ENCODE peak calls at places on chromosomes 5 and 9, in four cellular contexts. T is lower lobe of right lung, B is ascending aorta, Y is cardiac fibroblast. X is an unnamed sample.
A peak's percentile ranks its signal among the peaks of the same experiment; 100 is the strongest.

GRCh38 chr5:179192185-179192890 is 132.2 kb downstream of the ZNF354C start:
- DNase-seq in Y (no peak), T (peak; percentile 18), B (no peak), X (no peak)

GRCh38 chr5:172002840-172003512 is 3.5 kb downstream of the FBXW11 start:
- DNase-seq in Y (no peak), B (no peak), T (no peak), X (no peak)

GRCh38 chr5:133240425-133241091 is 188.7 kb downstream of the HSPA4 start:
- DNase-seq in Y (peak; percentile 96), B (peak; percentile 20), T (no peak), X (peak; percentile 83)

GRCh38 chr9:90300901-90301688 is 341.5 kb downstream of the DIRAS2 start:
- DNase-seq in Y (peak; percentile 87), B (no peak), T (no peak), X (peak; percentile 94)

GRCh38 chr5:103270581-103270980 is 12.0 kb downstream of the MACIR start:
- DNase-seq in B (no peak), T (no peak), Y (no peak), X (no peak)

GRCh38 chr9:10366171-10366779 is 246.5 kb downstream of the PTPRD start:
- DNase-seq in T (no peak), Y (peak; percentile 35), B (no peak), X (peak; percentile 1)

GRCh38 chr5:129996896-129997295 is 92.6 kb downstream of the CHSY3 start:
- DNase-seq in Y (peak; percentile 40), B (no peak), T (no peak), X (peak; percentile 75)

GRCh38 chr5:169945831-169946261 is 34.4 kb downstream of the INSYN2B start:
- DNase-seq in B (no peak), Y (peak; percentile 99), T (peak; percentile 46), X (peak; percentile 96)

GRCh38 chr9:111108946-111109345 is 70.7 kb upstream of the LPAR1 start:
- DNase-seq in Y (peak; percentile 76), B (no peak), T (no peak), X (peak; percentile 99)

GRCh38 chr9:133583586-133583985 is 25.6 kb downstream of the FAM163B start:
- DNase-seq in T (no peak), Y (peak; percentile 73), B (no peak), X (no peak)

GRCh38 chr5:79147076-79147475 is 35.5 kb downstream of the BHMT start:
- DNase-seq in B (no peak), Y (no peak), T (no peak), X (no peak)

GRCh38 chr9:113528811-113529210 is 65.3 kb downstream of the RGS3 start:
- DNase-seq in B (no peak), Y (no peak), T (no peak), X (no peak)

GRCh38 chr5:180787711-180788431 is 14.7 kb downstream of the MGAT1 start:
- DNase-seq in Y (no peak), B (no peak), T (no peak), X (peak; percentile 32)

GRCh38 chr5:130213607-130214006 is 309.3 kb downstream of the CHSY3 start:
- DNase-seq in T (no peak), Y (peak; percentile 14), B (no peak), X (no peak)

GRCh38 chr9:138098116-138098907 is 220.7 kb downstream of the CACNA1B start:
- DNase-seq in Y (no peak), B (no peak), T (peak; percentile 17), X (no peak)

GRCh38 chr9:33185858-33186257 is 18.7 kb upstream of the B4GALT1 start:
- DNase-seq in B (no peak), T (no peak), Y (no peak), X (no peak)

GRCh38 chr9:72210522-72210921 is 61.3 kb downstream of the GDA start:
- DNase-seq in T (no peak), B (no peak), Y (no peak), X (no peak)

GRCh38 chr5:54785729-54786548 is 199.5 kb downstream of the ESM1 start:
- DNase-seq in B (peak; percentile 16), T (peak; percentile 71), Y (peak; percentile 62), X (peak; percentile 40)

GRCh38 chr5:135113323-135113722 is 79.3 kb upstream of the PITX1 start:
- DNase-seq in Y (no peak), T (no peak), B (no peak), X (no peak)

GRCh38 chr9:136658849-136659535 is 3.7 kb upstream of the EGFL7 start:
- DNase-seq in B (no peak), T (peak; percentile 48), Y (no peak), X (no peak)

GRCh38 chr9:133775951-133776905 is 38.1 kb upstream of the SARDH start:
- DNase-seq in Y (no peak), B (no peak), T (peak; percentile 37), X (no peak)

GRCh38 chr9:89922099-89922498 is 317.3 kb downstream of the GADD45G start:
- DNase-seq in Y (no peak), B (no peak), T (no peak), X (no peak)

GRCh38 chr5:92574023-92574422 is 1007.0 kb downstream of the NR2F1-AS1 start:
- DNase-seq in B (no peak), Y (no peak), T (no peak), X (no peak)

GRCh38 chr5:61301820-61302563 is 30.1 kb upstream of the ZSWIM6 start:
- DNase-seq in Y (peak; percentile 98), T (peak; percentile 71), B (peak; percentile 70), X (peak; percentile 99)

GRCh38 chr9:129178983-129179382 is 922 bp upstream of the IER5L start:
- DNase-seq in Y (no peak), B (no peak), T (no peak), X (no peak)

GRCh38 chr9:12781334-12781733 is 6.5 kb downstream of the LURAP1L start:
- DNase-seq in T (no peak), B (no peak), Y (no peak), X (no peak)
- H3K4me3 ChIP-seq in T (no peak overlapping the region), B (peak overlapping the region; percentile 10), Y (no peak overlapping the region), X (no peak overlapping the region)

DNA sequence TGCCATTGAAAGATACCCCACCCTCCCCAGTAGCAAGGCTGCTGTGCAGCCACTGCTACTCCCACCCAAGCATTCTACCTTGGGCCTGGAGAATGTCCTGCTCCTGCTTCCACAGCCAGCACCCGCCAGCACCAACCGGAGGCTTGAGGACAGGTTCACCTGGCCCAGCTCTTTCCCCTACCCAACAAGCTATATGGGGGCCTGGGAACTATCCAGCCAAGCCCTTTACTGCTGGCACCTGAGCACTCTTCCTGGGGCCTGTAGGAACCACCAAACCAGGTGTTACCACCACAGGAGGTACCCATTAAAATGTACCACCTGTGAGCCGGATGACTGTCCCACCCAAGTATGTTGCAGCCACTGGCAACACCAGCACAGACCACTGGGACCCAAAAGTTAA is 86.1 kb upstream of the GHR start:
- DNase-seq in B (no peak), T (no peak), Y (no peak), X (no peak)
- TF ChIP-seq CTCF in B (no peak), T (no peak), Y (no peak), X (no peak)

GRCh38 chr5:173781826-173782670 is 106.1 kb upstream of the CPEB4 start:
- DNase-seq in T (peak; percentile 83), Y (peak; percentile 94), B (peak; percentile 78), X (peak; percentile 90)

GRCh38 chr5:173782671-173783101 is 105.5 kb upstream of the CPEB4 start:
- DNase-seq in T (no peak), Y (no peak), B (no peak), X (peak; percentile 34)

GRCh38 chr5:173778784-173779304 is 109.3 kb upstream of the CPEB4 start:
- DNase-seq in T (no peak), B (no peak), Y (peak; percentile 32), X (no peak)

GRCh38 chr5:173780356-173781234 is 107.6 kb upstream of the CPEB4 start:
- DNase-seq in T (no peak), Y (no peak), B (no peak), X (no peak)

GRCh38 chr5:173781432-173781825 is 106.7 kb upstream of the CPEB4 start:
- DNase-seq in T (no peak), B (no peak), Y (peak; percentile 69), X (peak; percentile 40)
- H3K4me3 ChIP-seq in T (no peak overlapping the region), B (no peak overlapping the region), Y (no peak overlapping the region), X (no peak overlapping the region)

GRCh38 chr9:132440769-132441168 is 30.8 kb downstream of the CFAP77 start:
- DNase-seq in T (no peak), Y (no peak), B (no peak), X (no peak)
- TF ChIP-seq CTCF in T (no peak), Y (no peak), B (no peak), X (no peak)

GRCh38 chr5:85814596-85814995 is 803.1 kb upstream of the COX7C start:
- DNase-seq in B (no peak), Y (no peak), T (no peak), X (no peak)
- H3K4me3 ChIP-seq in B (no peak overlapping the region), Y (no peak overlapping the region), T (no peak overlapping the region), X (no peak overlapping the region)

DNA sequence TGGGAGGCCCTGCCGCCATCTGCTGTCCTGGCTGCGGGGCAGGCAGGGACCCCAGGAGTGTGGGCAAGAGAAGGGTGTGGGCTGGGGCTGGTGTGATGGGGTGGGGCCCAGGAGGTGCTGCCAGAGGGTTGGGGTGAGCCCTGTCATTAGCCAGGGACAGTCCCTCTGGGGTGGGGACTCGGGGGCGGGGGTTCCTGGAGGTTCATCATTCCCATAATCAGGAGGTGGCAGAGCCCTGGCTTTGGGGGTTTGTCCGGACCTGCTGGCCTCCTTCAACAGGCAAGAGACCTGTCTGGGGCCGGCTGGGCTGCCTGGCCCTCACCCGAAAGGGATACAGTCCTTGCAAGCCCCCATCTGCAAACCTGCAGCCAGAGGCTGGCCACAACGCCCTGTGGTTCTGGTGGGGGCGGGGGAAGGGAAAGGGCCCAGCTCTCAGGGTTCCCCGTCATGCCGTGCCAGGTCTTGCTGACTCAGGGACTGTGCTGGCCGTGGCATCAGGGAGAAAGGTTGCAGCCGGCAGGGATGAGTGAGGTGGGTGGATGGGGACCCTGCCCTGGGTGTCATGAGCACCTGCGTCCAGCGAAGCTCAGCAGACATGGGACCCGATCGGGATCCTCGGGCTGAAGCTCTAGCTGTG is 65.2 kb downstream of the MRPL36 start:
- DNase-seq in T (peak; percentile 33), Y (no peak), B (no peak), X (no peak)
- TF ChIP-seq CTCF in T (no peak), Y (no peak), B (no peak), X (no peak)

GRCh38 chr9:100472268-100472667 is 681 bp upstream of the TMEFF1 start:
- DNase-seq in B (no peak), Y (no peak), T (no peak), X (no peak)
- H3K4me3 ChIP-seq in B (peak overlapping the region; percentile 90), Y (no peak overlapping the region), T (peak overlapping the region; percentile 60), X (peak overlapping the region; percentile 70)

DNA sequence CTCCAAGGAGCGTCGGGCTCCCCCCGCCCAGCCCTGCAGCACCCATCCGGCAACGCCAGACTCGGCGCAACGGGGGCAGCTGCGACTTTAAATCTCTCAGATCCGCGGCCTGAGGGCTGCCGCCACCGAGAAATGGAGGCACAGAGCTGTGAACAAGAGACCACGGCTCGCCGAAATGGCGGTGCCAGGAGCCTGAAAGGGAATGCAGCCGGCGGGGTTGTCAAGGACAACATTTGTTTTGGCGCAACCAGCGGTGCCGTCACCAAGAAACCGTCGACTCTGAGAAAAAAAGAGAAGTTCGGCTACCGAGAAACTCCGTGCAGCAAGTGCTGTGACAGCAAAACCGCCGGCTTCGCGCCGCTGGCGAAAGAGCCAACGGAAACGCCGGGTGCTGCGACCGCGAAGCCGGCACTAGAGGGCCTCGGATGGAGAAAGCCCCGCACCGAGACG is 2.1 kb upstream of the ANXA2R start:
- DNase-seq in T (peak; percentile 91), Y (peak; percentile 75), B (no peak), X (peak; percentile 78)
- TF ChIP-seq CTCF in T (peak; percentile 17), Y (peak; percentile 34), B (no peak), X (no peak)

X was measured in AG10803.